ENCODE peak calls at places on chromosome 11, in six cellular contexts. One of them, this sample, is unnamed.

GRCh38 chr11:64842851-64843841 is 1.3 kb downstream of the CDC42BPG start:
- DNase-seq in NCI-H510A treated with DMSO at 0.1 percent for 48 hours: no peak
- DNase-seq in stimulated activated CD8-positive, alpha-beta memory T cell treated with anti-CD3 and anti-CD28 coated beads, Interleukin-2, amount 100 ng/mL, for 48 hours: no peak
- DNase-seq in psoas muscle: no peak
- DNase-seq in stimulated activated naive CD4-positive, alpha-beta T cell: no peak
- DNase-seq in fibroblast of the conjunctiva: no peak
- DNase-seq in this sample: no peak

GRCh38 chr11:1484716-1485503 is 1.7 kb downstream of the MOB2 start:
- DNase-seq in NCI-H510A treated with DMSO at 0.1 percent for 48 hours: no peak
- DNase-seq in stimulated activated CD8-positive, alpha-beta memory T cell treated with anti-CD3 and anti-CD28 coated beads, Interleukin-2, amount 100 ng/mL, for 48 hours: no peak
- DNase-seq in psoas muscle: peak; percentile 16
- DNase-seq in stimulated activated naive CD4-positive, alpha-beta T cell: no peak
- DNase-seq in fibroblast of the conjunctiva: no peak
- DNase-seq in this sample: no peak

GRCh38 chr11:44269369-44270351 is 40.3 kb downstream of the ALX4 start:
- DNase-seq in NCI-H510A treated with DMSO at 0.1 percent for 48 hours: no peak
- DNase-seq in stimulated activated CD8-positive, alpha-beta memory T cell treated with anti-CD3 and anti-CD28 coated beads, Interleukin-2, amount 100 ng/mL, for 48 hours: no peak
- DNase-seq in psoas muscle: no peak
- DNase-seq in stimulated activated naive CD4-positive, alpha-beta T cell: no peak
- DNase-seq in fibroblast of the conjunctiva: peak; percentile 24
- DNase-seq in this sample: no peak

GRCh38 chr11:81492923-81493445 is 1240.7 kb downstream of the FAM181B start:
- DNase-seq in NCI-H510A treated with DMSO at 0.1 percent for 48 hours: no peak
- DNase-seq in stimulated activated CD8-positive, alpha-beta memory T cell treated with anti-CD3 and anti-CD28 coated beads, Interleukin-2, amount 100 ng/mL, for 48 hours: no peak
- DNase-seq in psoas muscle: no peak
- DNase-seq in stimulated activated naive CD4-positive, alpha-beta T cell: no peak
- DNase-seq in fibroblast of the conjunctiva: no peak
- DNase-seq in this sample: no peak

GRCh38 chr11:61158691-61159381 is 2.4 kb downstream of the VPS37C start:
- DNase-seq in NCI-H510A treated with DMSO at 0.1 percent for 48 hours: peak; percentile 41
- DNase-seq in stimulated activated CD8-positive, alpha-beta memory T cell treated with anti-CD3 and anti-CD28 coated beads, Interleukin-2, amount 100 ng/mL, for 48 hours: no peak
- DNase-seq in psoas muscle: no peak
- DNase-seq in stimulated activated naive CD4-positive, alpha-beta T cell: no peak
- DNase-seq in fibroblast of the conjunctiva: peak; percentile 28
- DNase-seq in this sample: no peak

GRCh38 chr11:8807544-8808225 is 103.3 kb upstream of the AKIP1 start:
- DNase-seq in NCI-H510A treated with DMSO at 0.1 percent for 48 hours: no peak
- DNase-seq in stimulated activated CD8-positive, alpha-beta memory T cell treated with anti-CD3 and anti-CD28 coated beads, Interleukin-2, amount 100 ng/mL, for 48 hours: no peak
- DNase-seq in psoas muscle: peak; percentile 63
- DNase-seq in stimulated activated naive CD4-positive, alpha-beta T cell: no peak
- DNase-seq in fibroblast of the conjunctiva: peak; percentile 24
- DNase-seq in this sample: no peak

GRCh38 chr11:35927730-35928129 is 16.1 kb upstream of the LDLRAD3 start:
- DNase-seq in NCI-H510A treated with DMSO at 0.1 percent for 48 hours: no peak
- DNase-seq in stimulated activated CD8-positive, alpha-beta memory T cell treated with anti-CD3 and anti-CD28 coated beads, Interleukin-2, amount 100 ng/mL, for 48 hours: no peak
- DNase-seq in psoas muscle: peak; percentile 87
- DNase-seq in stimulated activated naive CD4-positive, alpha-beta T cell: no peak
- DNase-seq in fibroblast of the conjunctiva: peak; percentile 66
- DNase-seq in this sample: no peak

GRCh38 chr11:103648670-103649400 is 387.6 kb upstream of the DDI1 start:
- DNase-seq in NCI-H510A treated with DMSO at 0.1 percent for 48 hours: no peak
- DNase-seq in stimulated activated CD8-positive, alpha-beta memory T cell treated with anti-CD3 and anti-CD28 coated beads, Interleukin-2, amount 100 ng/mL, for 48 hours: no peak
- DNase-seq in psoas muscle: no peak
- DNase-seq in stimulated activated naive CD4-positive, alpha-beta T cell: no peak
- DNase-seq in fibroblast of the conjunctiva: no peak
- DNase-seq in this sample: no peak